ENCODE peak calls at places on chromosomes 7 and 10, in seven cellular contexts. I is MM.1S, C is SK-N-SH, G is HCT116, M is neural progenitor cell, H is hepatocyte, E is GM23338. O is an unnamed sample. For H3K79me2, the result is how much of the 10 kb centered on the place peaks cover.

GRCh38 chr10:99297033-99297432 is 32.1 kb upstream of the CNNM1 start:
- DNase-seq in M (no peak), G (no peak), H (no peak), C (peak), I (no peak), E (peak), O (no peak)

GRCh38 chr7:129774359-129774758 is 162.8 kb downstream of the NRF1 start:
- DNase-seq in M (peak), C (peak), G (no peak), I (no peak), H (no peak), E (peak), O (no peak)

GRCh38 chr7:122790132-122790531 is 87.4 kb upstream of the RNF148 start:
- DNase-seq in M (no peak), I (no peak), H (no peak), C (no peak), G (no peak), E (no peak), O (no peak)

GRCh38 chr10:75000748-75001321 is 110.6 kb upstream of the SAMD8 start:
- DNase-seq in G (no peak), E (no peak), I (peak), C (no peak), M (no peak), H (no peak), O (peak)

GRCh38 chr7:157394246-157395191 is 57.7 kb downstream of the DNAJB6 start:
- DNase-seq in M (no peak), G (no peak), E (no peak), C (no peak), I (no peak), H (no peak), O (no peak)

GRCh38 chr7:154682003-154682402 is 320.9 kb downstream of the PAXIP1 start:
- DNase-seq in E (no peak), G (no peak), I (no peak), C (no peak), M (no peak), H (no peak), O (no peak)

GRCh38 chr10:110407301-110408170 is 90.2 kb upstream of the DUSP5 start:
- DNase-seq in H (no peak), E (no peak), I (no peak), G (no peak), M (no peak), C (no peak), O (no peak)

GRCh38 chr7:120931243-120931642 is 19.3 kb upstream of the ING3 start:
- DNase-seq in I (no peak), E (no peak), C (no peak), G (no peak), H (no peak), M (no peak), O (no peak)

GRCh38 chr7:101747758-101748345 is 69.6 kb upstream of the CUX1 start:
- DNase-seq in C (peak), E (no peak), I (no peak), M (peak), H (no peak), G (no peak), O (no peak)

GRCh38 chr7:70387197-70387596 is 744.7 kb upstream of the GALNT17 start:
- DNase-seq in C (no peak), M (no peak), I (no peak), E (no peak), G (no peak), H (no peak), O (no peak)

GRCh38 chr10:86595496-86595895 is 58.9 kb upstream of the OPN4 start:
- DNase-seq in E (no peak), H (no peak), I (no peak), C (no peak), M (no peak), G (no peak), O (no peak)

GRCh38 chr7:39589323-39590111 is 23.3 kb downstream of the YAE1 start:
- DNase-seq in G (peak), C (no peak), H (peak), I (peak), M (peak), E (peak), O (no peak)

GRCh38 chr7:136938476-136938875 is 70.0 kb downstream of the CHRM2 start:
- DNase-seq in G (no peak), E (no peak), M (no peak), I (no peak), C (no peak), H (no peak), O (no peak)

GRCh38 chr7:136940917-136941316 is 72.5 kb downstream of the CHRM2 start:
- DNase-seq in C (no peak), I (no peak), G (no peak), M (no peak), E (no peak), H (no peak), O (no peak)

GRCh38 chr7:136942396-136942795 is 73.9 kb downstream of the CHRM2 start:
- DNase-seq in E (no peak), G (no peak), M (no peak), C (no peak), H (peak), I (no peak), O (no peak)

GRCh38 chr7:136941815-136942214 is 73.4 kb downstream of the CHRM2 start:
- DNase-seq in G (no peak), I (peak), M (no peak), E (no peak), C (no peak), H (no peak), O (no peak)

GRCh38 chr7:136940122-136940521 is 71.7 kb downstream of the CHRM2 start:
- DNase-seq in E (no peak), C (no peak), G (no peak), I (no peak), H (no peak), M (no peak), O (no peak)
- TF ChIP-seq CTCF in E (no peak), C (no peak), G (no peak), I (no peak), H (no peak), M (no peak), O (no peak)

GRCh38 chr7:41491752-41492405 is 211.0 kb downstream of the INHBA start:
- DNase-seq in I (no peak), M (no peak), H (no peak), G (no peak), C (no peak), E (no peak), O (no peak)
- TF ChIP-seq EZH2phosphoT487 in I (no peak), M (no peak), H (no peak), G (no peak), C (no peak), E (no peak), O (no peak)

DNA sequence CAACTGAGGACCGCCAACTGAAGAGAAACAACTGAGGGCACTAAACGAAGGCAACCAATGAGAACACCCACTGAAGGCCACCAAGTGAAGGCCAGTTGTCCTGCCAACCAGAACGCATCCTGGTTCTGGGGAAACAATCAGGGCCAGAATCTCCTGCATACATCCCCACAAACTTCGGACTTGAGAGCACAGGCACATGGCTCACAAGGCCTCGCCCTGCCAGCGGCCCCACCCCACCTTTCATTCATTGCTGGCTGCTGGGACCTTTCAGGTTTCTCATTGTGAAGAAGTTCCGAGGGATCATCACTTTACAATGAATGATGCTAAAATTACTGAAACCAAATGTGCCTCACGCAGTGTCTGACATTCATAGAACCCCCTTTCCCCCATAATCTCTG is 79.2 kb upstream of the ABI1 start:
- DNase-seq in M (no peak), G (no peak), H (no peak), C (no peak), E (no peak), I (no peak), O (no peak)
- H3K79me2 ChIP-seq in M (under half), G (under half), H (under half), C (under half), E (under half), I (under half), O (under half)

DNA sequence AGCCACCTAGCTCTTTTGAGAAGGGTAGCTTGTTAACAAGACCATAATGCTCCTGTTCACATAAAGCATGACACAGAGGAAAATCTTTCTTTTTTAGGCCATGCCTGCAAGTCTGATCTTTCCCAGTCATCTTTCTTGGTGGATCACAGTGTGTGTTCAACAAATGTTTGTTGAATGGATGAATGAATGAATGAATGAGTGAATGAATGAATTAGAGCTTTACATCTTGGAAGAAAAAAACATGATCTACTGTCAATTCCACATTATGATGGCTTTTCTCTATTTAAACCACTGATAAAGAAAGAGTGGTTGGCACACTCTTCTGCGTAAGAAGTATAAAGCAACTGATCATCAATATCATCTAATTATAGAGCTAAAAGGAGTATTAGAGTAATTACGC is 148.7 kb downstream of the CCDC71L start:
- DNase-seq in E (no peak), M (no peak), C (no peak), I (no peak), H (no peak), G (no peak), O (no peak)
- TF ChIP-seq CTCF in E (no peak), M (no peak), C (no peak), I (no peak), H (no peak), G (no peak), O (no peak)

GRCh38 chr10:6936931-6937330 is 356.9 kb upstream of the PRKCQ start:
- DNase-seq in I (no peak), G (no peak), C (no peak), H (no peak), E (no peak), M (no peak), O (no peak)
- TF ChIP-seq EZH2phosphoT487 in I (no peak), G (no peak), C (no peak), H (no peak), E (no peak), M (no peak), O (no peak)

DNA sequence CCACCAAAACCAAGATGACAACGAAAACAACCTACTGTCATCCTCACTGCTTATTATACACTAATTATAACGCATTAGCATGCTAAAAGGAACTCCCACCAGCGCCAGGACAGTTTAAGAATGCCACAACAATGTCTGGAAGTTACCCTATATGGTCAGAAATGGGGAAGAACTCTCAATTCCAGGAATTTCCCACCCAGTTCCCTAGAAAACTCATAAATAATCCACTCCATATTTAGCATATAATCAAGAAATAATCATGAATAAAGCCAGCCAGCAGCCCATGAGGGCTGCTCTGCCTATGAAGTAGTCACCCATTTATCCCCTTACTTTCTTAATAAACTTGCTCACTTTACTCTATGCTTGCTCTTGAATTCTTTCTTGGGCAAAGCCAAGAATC is 20.7 kb downstream of the MICU1 start:
- DNase-seq in G (no peak), M (no peak), C (no peak), E (peak), I (no peak), H (no peak), O (no peak)
- H3K79me2 ChIP-seq in G (under half), M (under half), C (under half), E (under half), I (under half), H (half or more), O (under half)

GRCh38 chr7:98908585-98908984 is 30.3 kb downstream of the TRRAP start:
- DNase-seq in I (no peak), C (no peak), E (no peak), M (no peak), H (no peak), G (no peak), O (no peak)

GRCh38 chr7:98909487-98909886 is 31.2 kb downstream of the TRRAP start:
- DNase-seq in G (no peak), M (no peak), H (no peak), C (no peak), I (no peak), E (no peak), O (no peak)

GRCh38 chr7:98911936-98912335 is 33.6 kb downstream of the TRRAP start:
- DNase-seq in I (no peak), G (no peak), E (no peak), C (no peak), H (no peak), M (no peak), O (no peak)

GRCh38 chr7:98903246-98903645 is 24.9 kb downstream of the TRRAP start:
- DNase-seq in I (no peak), C (no peak), G (no peak), E (no peak), H (no peak), M (no peak), O (no peak)

DNA sequence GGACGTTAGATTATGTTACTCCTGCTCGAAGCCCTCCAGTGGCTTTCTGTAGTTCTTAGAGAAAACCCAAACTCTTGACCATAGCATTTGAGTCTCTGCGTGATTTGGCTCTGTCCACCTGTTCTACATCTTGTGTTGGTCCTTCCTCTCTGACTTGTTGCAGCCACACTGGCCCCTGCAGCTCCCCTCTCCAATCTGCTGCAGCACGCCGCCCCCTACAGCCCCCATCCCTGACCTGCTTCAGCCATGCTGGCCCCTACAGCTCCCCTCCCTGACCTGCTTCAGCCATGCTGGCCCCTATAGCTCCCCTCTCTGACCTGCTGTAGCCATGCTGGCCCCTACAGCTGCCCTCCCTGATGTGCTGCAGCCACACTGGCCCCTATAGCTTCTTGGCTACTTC is 29.2 kb downstream of the TRRAP start:
- DNase-seq in C (no peak), I (no peak), M (peak), E (peak), G (no peak), H (no peak), O (no peak)
- TF ChIP-seq CTCF in C (no peak), I (no peak), M (no peak), E (peak), G (no peak), H (no peak), O (peak)

GRCh38 chr7:116672596-116673503 is 854 bp downstream of the MET start:
- DNase-seq in E (peak), H (peak), I (no peak), C (peak), G (no peak), M (peak), O (no peak)
- TF ChIP-seq EZH2phosphoT487 in E (no peak), H (no peak), I (no peak), C (no peak), G (no peak), M (no peak), O (no peak)

DNA sequence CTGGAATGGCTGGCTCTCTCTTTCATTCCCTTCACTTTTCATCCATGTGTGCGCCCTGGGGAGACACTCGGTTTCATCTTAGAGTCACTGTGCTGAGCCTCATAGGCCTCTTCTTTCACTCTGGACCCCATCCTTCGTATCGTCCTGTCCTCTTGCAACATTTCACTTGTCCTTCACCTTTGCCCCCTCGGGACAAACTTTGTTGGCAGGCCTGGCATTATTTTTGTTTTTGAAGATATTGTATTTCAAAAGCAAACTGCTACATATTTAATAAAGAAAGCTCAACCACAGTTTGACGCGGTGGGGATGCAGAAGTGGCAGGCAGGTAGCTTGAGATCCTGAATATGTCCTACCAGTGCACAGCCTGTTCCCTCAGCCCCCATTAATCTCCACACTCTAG is 36.6 kb downstream of the HIPK2 start:
- DNase-seq in H (no peak), G (no peak), E (no peak), I (no peak), M (no peak), C (no peak), O (no peak)
- H3K79me2 ChIP-seq in H (half or more), G (half or more), E (under half), I (half or more), M (under half), C (half or more), O (under half)